ENCODE peak calls at places on chromosomes 7 and 10, in six cellular contexts. A is small intestine; Q is stimulated activated CD4-positive, alpha-beta T cell treated with anti-CD3 and anti-CD28 coated beads, TNF-alpha, amount 100 ng/mL, for 1 hour; R is GM12865; B is NCI-H1694; J is effector CD4-positive, alpha-beta T cell. M is an unnamed sample.

GRCh38 chr10:3573498-3573897 is 211.5 kb downstream of the KLF6 start:
- DNase-seq in B (no peak), J (no peak), Q (no peak), A (no peak), R (no peak), M (no peak)

GRCh38 chr7:143988986-143989745 is 11.0 kb upstream of the OR6B1 start:
- DNase-seq in A (no peak), J (no peak), R (no peak), Q (no peak), B (no peak), M (peak; percentile 61)

GRCh38 chr10:71646051-71646450 is 73.5 kb downstream of the C10orf105 start:
- DNase-seq in J (no peak), B (no peak), A (no peak), Q (no peak), R (no peak), M (no peak)

GRCh38 chr10:6796231-6796630 is 216.2 kb upstream of the PRKCQ start:
- DNase-seq in B (no peak), J (no peak), Q (no peak), R (no peak), A (no peak), M (no peak)

GRCh38 chr7:116630932-116631449 is 41.0 kb upstream of the MET start:
- DNase-seq in R (peak; percentile 67), Q (no peak), J (no peak), A (peak; percentile 98), B (no peak), M (peak; percentile 98)

GRCh38 chr10:79380125-79380917 is 33.1 kb downstream of the PPIF start:
- DNase-seq in R (no peak), J (no peak), A (peak; percentile 28), Q (no peak), B (no peak), M (peak; percentile 88)

GRCh38 chr10:73841526-73842285 is 30.3 kb upstream of the NDST2 start:
- DNase-seq in J (no peak), B (no peak), R (no peak), Q (no peak), A (no peak), M (peak; percentile 79)

GRCh38 chr7:18357691-18358090 is 137.9 kb upstream of the HDAC9 start:
- DNase-seq in B (no peak), R (peak; percentile 35), Q (no peak), A (no peak), J (no peak), M (peak; percentile 36)

GRCh38 chr7:24318326-24318725 is 34.3 kb downstream of the NPY start:
- DNase-seq in R (peak; percentile 55), J (no peak), B (peak; percentile 25), A (no peak), Q (no peak), M (peak; percentile 7)